ENCODE peak calls at places on chromosome 1, in four cellular contexts. W, V, O and P are unnamed samples.

GRCh38 chr1:212007896-212008295 is 27.5 kb downstream of the INTS7 start:
- DNase-seq in W (no peak), V (no peak), O (no peak), P (no peak)

GRCh38 chr1:1577367-1578011 is 2.8 kb upstream of the SSU72 start:
- DNase-seq in W (no peak), V (no peak), O (no peak), P (no peak)

GRCh38 chr1:203546274-203546673 is 52.3 kb downstream of the OPTC start:
- DNase-seq in W (no peak), V (no peak), O (no peak), P (no peak)

GRCh38 chr1:107405241-107405640 is 264.4 kb downstream of the NTNG1 start:
- DNase-seq in W (no peak), V (peak; percentile 20), O (no peak), P (peak; percentile 80)

GRCh38 chr1:103917771-103918170 is 168.1 kb downstream of the AMY1C start:
- DNase-seq in W (no peak), V (no peak), O (no peak), P (no peak)

GRCh38 chr1:220950576-220950975 is 71.3 kb downstream of the HLX start:
- DNase-seq in W (peak; percentile 10), V (no peak), O (no peak), P (no peak)

GRCh38 chr1:209417761-209418160 is 165.8 kb upstream of the CAMK1G start:
- DNase-seq in W (no peak), V (no peak), O (no peak), P (no peak)

GRCh38 chr1:107459204-107459904 is 318.5 kb downstream of the NTNG1 start:
- DNase-seq in W (no peak), V (no peak), O (no peak), P (no peak)

GRCh38 chr1:35660581-35661473 is 19.5 kb upstream of the PSMB2 start:
- DNase-seq in W (peak; percentile 85), V (peak; percentile 25), O (peak; percentile 30), P (peak; percentile 57)

GRCh38 chr1:116099379-116099778 is 11.8 kb upstream of the MAB21L3 start:
- DNase-seq in W (no peak), V (no peak), O (no peak), P (no peak)

GRCh38 chr1:111289371-111289770 is 1.3 kb upstream of the CHIA start:
- DNase-seq in W (no peak), V (no peak), O (no peak), P (peak; percentile 41)

GRCh38 chr1:65050735-65051134 is 84.4 kb upstream of the JAK1 start:
- DNase-seq in W (no peak), V (peak; percentile 51), O (no peak), P (no peak)

GRCh38 chr1:243598433-243598832 is 251.6 kb downstream of the AKT3 start:
- DNase-seq in W (peak; percentile 36), V (peak; percentile 94), O (no peak), P (peak; percentile 91)

GRCh38 chr1:156490401-156491032 is 10.1 kb downstream of the MEF2D start:
- DNase-seq in W (peak; percentile 72), V (no peak), O (no peak), P (no peak)

GRCh38 chr1:172874950-172875349 is 175.8 kb downstream of the TNFSF18 start:
- DNase-seq in W (no peak), V (peak; percentile 46), O (peak; percentile 33), P (no peak)

GRCh38 chr1:211628446-211628845 is 47.0 kb downstream of the NEK2 start:
- DNase-seq in W (no peak), V (no peak), O (no peak), P (no peak)

GRCh38 chr1:197838836-197839235 is 63.6 kb upstream of the DENND1B start:
- DNase-seq in W (no peak), V (peak; percentile 69), O (peak; percentile 64), P (peak; percentile 75)

GRCh38 chr1:77018386-77019156 is 151.3 kb downstream of the ST6GALNAC5 start:
- DNase-seq in W (peak; percentile 90), V (peak; percentile 58), O (no peak), P (no peak)

GRCh38 chr1:234235373-234235772 is 137.9 kb upstream of the COA6 start:
- DNase-seq in W (no peak), V (no peak), O (no peak), P (no peak)

GRCh38 chr1:165067829-165068228 is 288.7 kb downstream of the LMX1A start:
- DNase-seq in W (no peak), V (no peak), O (no peak), P (no peak)

GRCh38 chr1:53567458-53568250 is 108.5 kb downstream of the DMRTB1 start:
- DNase-seq in W (no peak), V (no peak), O (no peak), P (no peak)

GRCh38 chr1:171645553-171646336 is 6.7 kb downstream of the MYOC start:
- DNase-seq in W (no peak), V (no peak), O (no peak), P (peak; percentile 33)

GRCh38 chr1:31828926-31829690 is 13.3 kb upstream of the SPOCD1 start:
- DNase-seq in W (no peak), V (no peak), O (no peak), P (no peak)

GRCh38 chr1:20610950-20611349 is 22.1 kb downstream of the CDA start:
- DNase-seq in W (no peak), V (no peak), O (no peak), P (no peak)

GRCh38 chr1:171566467-171566866 is 55.6 kb upstream of the MYOCOS start:
- DNase-seq in W (peak; percentile 11), V (peak; percentile 55), O (no peak), P (no peak)

GRCh38 chr1:87787551-87787950 is 458.9 kb downstream of the LMO4 start:
- DNase-seq in W (peak; percentile 63), V (peak; percentile 51), O (no peak), P (peak; percentile 62)

GRCh38 chr1:205444931-205445652 is 10.8 kb downstream of the BLACAT1 start:
- DNase-seq in W (peak; percentile 92), V (no peak), O (no peak), P (peak; percentile 25)
- H3K9ac ChIP-seq in W (peak overlapping the region; percentile 61), V (no peak overlapping the region), O (no peak overlapping the region), P (no peak overlapping the region)

DNA sequence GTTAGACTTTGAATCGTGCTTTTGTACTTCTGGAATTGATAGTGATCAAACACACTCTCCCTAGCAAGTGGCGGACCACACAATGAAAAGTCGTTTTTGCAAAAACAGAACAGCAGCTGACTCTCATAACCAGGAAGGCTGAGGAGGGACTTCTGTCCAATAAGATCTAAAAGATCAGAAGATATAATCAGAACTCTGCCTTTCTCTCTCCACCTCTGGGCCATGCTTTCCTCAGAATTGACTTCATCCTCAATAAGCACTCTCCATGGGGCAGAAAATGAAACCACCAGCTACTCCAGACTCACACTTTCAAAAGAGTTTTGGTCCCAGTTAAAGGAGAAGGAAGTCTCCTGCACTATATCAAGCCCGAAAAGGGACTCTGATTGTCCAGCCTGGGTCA is 55.3 kb upstream of the SAMD13 start:
- DNase-seq in W (no peak), V (no peak), O (no peak), P (no peak)
- H3K9ac ChIP-seq in W (no peak overlapping the region), V (peak overlapping the region; percentile 93), O (peak overlapping the region; percentile 77), P (no peak overlapping the region)

GRCh38 chr1:150622219-150622975 is 7.0 kb downstream of the ENSA start:
- DNase-seq in W (peak; percentile 72), V (peak; percentile 6), O (peak; percentile 48), P (no peak)
- H3K9ac ChIP-seq in W (no peak overlapping the region), V (peak overlapping the region; percentile 3), O (peak overlapping the region; percentile 20), P (no peak overlapping the region)

GRCh38 chr1:79012500-79012899 is 6.0 kb upstream of the ADGRL4 start:
- DNase-seq in W (no peak), V (no peak), O (peak; percentile 9), P (no peak)

GRCh38 chr1:79004916-79005315 is 1.6 kb downstream of the ADGRL4 start:
- DNase-seq in W (no peak), V (no peak), O (peak; percentile 39), P (no peak)

GRCh38 chr1:79010589-79010988 is 4.1 kb upstream of the ADGRL4 start:
- DNase-seq in W (no peak), V (no peak), O (peak; percentile 12), P (no peak)

GRCh38 chr1:79005945-79006344 is 585 bp downstream of the ADGRL4 start:
- DNase-seq in W (no peak), V (no peak), O (peak; percentile 74), P (peak; percentile 54)

DNA sequence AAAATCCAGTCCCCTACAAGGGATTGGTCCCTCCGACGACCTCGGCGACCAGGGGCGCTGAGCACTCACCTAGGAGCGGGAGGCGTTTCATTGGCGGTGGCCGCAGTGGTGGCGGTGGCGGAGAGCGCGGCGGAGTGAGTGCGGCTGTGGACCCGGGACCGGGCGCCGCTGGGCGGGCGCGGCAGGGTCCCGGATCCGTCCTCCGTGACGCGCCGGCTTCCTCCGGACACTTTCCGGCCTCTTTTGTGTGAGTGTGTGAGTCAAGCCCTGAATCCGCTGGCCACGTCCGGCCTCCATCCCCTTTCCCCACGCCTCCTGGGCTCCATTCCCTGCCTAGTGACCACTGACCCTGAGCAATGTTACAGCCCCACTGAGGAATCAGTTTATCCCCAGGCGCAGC is at the start of gene ADGRL4:
- DNase-seq in W (peak; percentile 58), V (no peak), O (peak; percentile 90), P (peak; percentile 71)
- H3K9ac ChIP-seq in W (peak within 1 kb of the TSS; percentile 48), V (no peak within 1 kb of the TSS), O (peak within 1 kb of the TSS; percentile 100), P (peak within 1 kb of the TSS; percentile 89)

GRCh38 chr1:39213511-39214002 is 9.1 kb downstream of the MACF1 start:
- DNase-seq in W (peak; percentile 57), V (no peak), O (peak; percentile 41), P (peak; percentile 85)
- H3K9ac ChIP-seq in W (no peak overlapping the region), V (no peak overlapping the region), O (no peak overlapping the region), P (peak overlapping the region; percentile 21)

GRCh38 chr1:143610196-143610595 is 361.6 kb downstream of the FAM72C start:
- DNase-seq in W (no peak), V (no peak), O (no peak), P (no peak)

DNA sequence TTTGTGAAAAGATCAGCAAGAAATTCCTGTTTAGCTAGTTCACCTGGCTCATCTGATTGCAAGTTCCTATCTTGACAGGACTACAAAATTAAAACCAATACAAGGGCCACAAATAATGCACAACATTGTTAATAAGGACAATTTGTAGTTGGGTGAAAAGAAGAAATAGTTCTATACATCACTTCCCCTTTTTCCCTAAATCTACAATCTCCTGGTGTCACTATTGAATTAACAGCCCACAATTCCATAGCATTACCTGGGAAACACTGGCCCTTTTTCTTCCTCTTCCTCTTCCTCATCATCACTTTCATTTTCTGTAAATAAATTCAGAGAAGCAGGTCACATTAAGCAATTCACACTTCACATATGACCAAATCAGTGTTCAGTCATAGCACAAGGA is 366.9 kb downstream of the FAM72C start:
- DNase-seq in W (no peak), V (no peak), O (no peak), P (no peak)
- H3K9ac ChIP-seq in W (no peak overlapping the region), V (no peak overlapping the region), O (no peak overlapping the region), P (no peak overlapping the region)

DNA sequence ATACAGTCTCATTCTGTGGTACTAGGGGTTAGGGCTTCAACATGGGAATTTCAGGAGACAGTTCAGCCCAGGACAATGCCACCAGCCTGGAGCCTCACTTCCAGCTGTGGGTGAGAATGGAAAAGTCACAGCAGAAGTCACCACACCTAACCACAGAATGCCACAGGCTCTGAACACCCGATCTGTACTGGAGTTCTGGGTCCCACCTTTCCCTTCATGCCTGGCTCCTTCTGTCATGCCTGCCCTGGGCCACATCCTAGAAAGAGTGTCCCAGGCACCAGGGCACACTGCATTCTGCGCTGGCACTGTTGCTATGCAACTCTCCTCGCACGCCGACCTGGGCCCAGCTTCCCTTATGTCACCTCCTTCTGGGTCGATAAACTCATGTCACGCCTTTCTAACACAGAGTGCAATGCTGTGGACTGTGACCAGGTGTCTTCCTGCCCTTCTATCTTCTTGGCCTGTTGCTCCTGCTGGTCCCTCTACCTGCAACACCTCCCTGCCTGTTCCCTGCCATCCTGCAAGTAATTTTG is 21.2 kb downstream of the RCSD1 start:
- DNase-seq in W (no peak), V (no peak), O (no peak), P (no peak)
- H3K9ac ChIP-seq in W (no peak overlapping the region), V (no peak overlapping the region), O (no peak overlapping the region), P (no peak overlapping the region)